ENCODE peak calls at places on chromosomes 2 and 18, in six cellular contexts. One of them, this sample, is unnamed.

GRCh38 chr18:70190529-70190928 is 15.0 kb downstream of the RTTN start:
- DNase-seq in NCI-H1092: no peak
- DNase-seq in GM20000: no peak
- DNase-seq in activated T-cell treated with anti-CD3 and anti-CD28 coated beads for 4 hours: no peak
- DNase-seq in posterior cingulate gyrus: no peak
- DNase-seq in T-helper 2 cell: no peak
- DNase-seq in this sample: no peak

GRCh38 chr2:54557601-54558187 is 101.6 kb downstream of the SPTBN1 start:
- DNase-seq in NCI-H1092: no peak
- DNase-seq in GM20000: peak
- DNase-seq in activated T-cell treated with anti-CD3 and anti-CD28 coated beads for 4 hours: peak
- DNase-seq in posterior cingulate gyrus: no peak
- DNase-seq in T-helper 2 cell: peak
- DNase-seq in this sample: peak

GRCh38 chr2:98448441-98449145 is 3.9 kb downstream of the INPP4A start:
- DNase-seq in NCI-H1092: no peak
- DNase-seq in GM20000: no peak
- DNase-seq in activated T-cell treated with anti-CD3 and anti-CD28 coated beads for 4 hours: no peak
- DNase-seq in posterior cingulate gyrus: no peak
- DNase-seq in T-helper 2 cell: no peak
- DNase-seq in this sample: no peak

GRCh38 chr2:19543271-19544019 is 185.0 kb upstream of the OSR1 start:
- DNase-seq in NCI-H1092: no peak
- DNase-seq in GM20000: no peak
- DNase-seq in activated T-cell treated with anti-CD3 and anti-CD28 coated beads for 4 hours: no peak
- DNase-seq in posterior cingulate gyrus: no peak
- DNase-seq in T-helper 2 cell: no peak
- DNase-seq in this sample: no peak

GRCh38 chr2:236308855-236309668 is 44.9 kb upstream of the ASB18 start:
- DNase-seq in NCI-H1092: no peak
- DNase-seq in GM20000: no peak
- DNase-seq in activated T-cell treated with anti-CD3 and anti-CD28 coated beads for 4 hours: no peak
- DNase-seq in posterior cingulate gyrus: no peak
- DNase-seq in T-helper 2 cell: no peak
- DNase-seq in this sample: no peak

GRCh38 chr18:50469380-50469781 is 90.5 kb upstream of the MAPK4 start:
- DNase-seq in NCI-H1092: no peak
- DNase-seq in GM20000: no peak
- DNase-seq in activated T-cell treated with anti-CD3 and anti-CD28 coated beads for 4 hours: no peak
- DNase-seq in posterior cingulate gyrus: peak
- DNase-seq in T-helper 2 cell: no peak
- DNase-seq in this sample: no peak

GRCh38 chr2:171345971-171346722 is 87.6 kb downstream of the METTL8 start:
- DNase-seq in NCI-H1092: no peak
- DNase-seq in GM20000: no peak
- DNase-seq in activated T-cell treated with anti-CD3 and anti-CD28 coated beads for 4 hours: no peak
- DNase-seq in posterior cingulate gyrus: no peak
- DNase-seq in T-helper 2 cell: no peak
- DNase-seq in this sample: no peak

GRCh38 chr2:96952976-96953610 is 33.3 kb downstream of the FAM178B start:
- DNase-seq in NCI-H1092: no peak
- DNase-seq in GM20000: no peak
- DNase-seq in activated T-cell treated with anti-CD3 and anti-CD28 coated beads for 4 hours: no peak
- DNase-seq in posterior cingulate gyrus: peak
- DNase-seq in T-helper 2 cell: no peak
- DNase-seq in this sample: no peak

GRCh38 chr2:70767699-70768584 is at the start of gene ADD2:
- DNase-seq in NCI-H1092: peak
- DNase-seq in GM20000: peak
- DNase-seq in activated T-cell treated with anti-CD3 and anti-CD28 coated beads for 4 hours: peak
- DNase-seq in posterior cingulate gyrus: peak
- DNase-seq in T-helper 2 cell: no peak
- DNase-seq in this sample: peak

GRCh38 chr2:168490015-168490874 is 34.2 kb downstream of the CERS6 start:
- DNase-seq in NCI-H1092: no peak
- DNase-seq in GM20000: peak
- DNase-seq in activated T-cell treated with anti-CD3 and anti-CD28 coated beads for 4 hours: no peak
- DNase-seq in posterior cingulate gyrus: no peak
- DNase-seq in T-helper 2 cell: peak
- DNase-seq in this sample: peak

GRCh38 chr2:134119672-134120159 is 134.2 kb upstream of the MGAT5 start:
- DNase-seq in NCI-H1092: peak
- DNase-seq in GM20000: peak
- DNase-seq in activated T-cell treated with anti-CD3 and anti-CD28 coated beads for 4 hours: peak
- DNase-seq in posterior cingulate gyrus: peak
- DNase-seq in T-helper 2 cell: peak
- DNase-seq in this sample: peak

GRCh38 chr2:138122891-138123290 is 158.6 kb downstream of the HNMT start:
- DNase-seq in NCI-H1092: no peak
- DNase-seq in GM20000: no peak
- DNase-seq in activated T-cell treated with anti-CD3 and anti-CD28 coated beads for 4 hours: no peak
- DNase-seq in posterior cingulate gyrus: no peak
- DNase-seq in T-helper 2 cell: no peak
- DNase-seq in this sample: no peak

GRCh38 chr2:29272311-29272710 is 157.1 kb downstream of the CLIP4 start:
- DNase-seq in NCI-H1092: no peak
- DNase-seq in GM20000: no peak
- DNase-seq in activated T-cell treated with anti-CD3 and anti-CD28 coated beads for 4 hours: no peak
- DNase-seq in posterior cingulate gyrus: no peak
- DNase-seq in T-helper 2 cell: no peak
- DNase-seq in this sample: no peak

GRCh38 chr18:36839835-36840234 is 10.9 kb downstream of the KIAA1328 start:
- DNase-seq in NCI-H1092: no peak
- DNase-seq in GM20000: no peak
- DNase-seq in activated T-cell treated with anti-CD3 and anti-CD28 coated beads for 4 hours: no peak
- DNase-seq in posterior cingulate gyrus: no peak
- DNase-seq in T-helper 2 cell: no peak
- DNase-seq in this sample: no peak

GRCh38 chr2:30686000-30686399 is 121.2 kb downstream of the CAPN13 start:
- DNase-seq in NCI-H1092: peak
- DNase-seq in GM20000: no peak
- DNase-seq in activated T-cell treated with anti-CD3 and anti-CD28 coated beads for 4 hours: no peak
- DNase-seq in posterior cingulate gyrus: no peak
- DNase-seq in T-helper 2 cell: no peak
- DNase-seq in this sample: peak

GRCh38 chr2:68564426-68564825 is 79.0 kb upstream of the PROKR1 start:
- DNase-seq in NCI-H1092: no peak
- DNase-seq in GM20000: no peak
- DNase-seq in activated T-cell treated with anti-CD3 and anti-CD28 coated beads for 4 hours: no peak
- DNase-seq in posterior cingulate gyrus: no peak
- DNase-seq in T-helper 2 cell: no peak
- DNase-seq in this sample: no peak

GRCh38 chr18:27605107-27605834 is 420.2 kb upstream of the CHST9 start:
- DNase-seq in NCI-H1092: peak
- DNase-seq in GM20000: peak
- DNase-seq in activated T-cell treated with anti-CD3 and anti-CD28 coated beads for 4 hours: no peak
- DNase-seq in posterior cingulate gyrus: peak
- DNase-seq in T-helper 2 cell: no peak
- DNase-seq in this sample: peak

GRCh38 chr2:18110222-18110621 is 231.8 kb downstream of the KCNS3 start:
- DNase-seq in NCI-H1092: no peak
- DNase-seq in GM20000: no peak
- DNase-seq in activated T-cell treated with anti-CD3 and anti-CD28 coated beads for 4 hours: no peak
- DNase-seq in posterior cingulate gyrus: no peak
- DNase-seq in T-helper 2 cell: no peak
- DNase-seq in this sample: no peak

GRCh38 chr2:223599646-223600009 is 2.5 kb downstream of the SCG2 start:
- DNase-seq in NCI-H1092: no peak
- DNase-seq in GM20000: no peak
- DNase-seq in activated T-cell treated with anti-CD3 and anti-CD28 coated beads for 4 hours: no peak
- DNase-seq in posterior cingulate gyrus: no peak
- DNase-seq in T-helper 2 cell: no peak
- DNase-seq in this sample: no peak

GRCh38 chr2:165952600-165953210 is 871 bp downstream of the TTC21B start:
- DNase-seq in NCI-H1092: no peak
- DNase-seq in GM20000: no peak
- DNase-seq in activated T-cell treated with anti-CD3 and anti-CD28 coated beads for 4 hours: no peak
- DNase-seq in posterior cingulate gyrus: no peak
- DNase-seq in T-helper 2 cell: no peak
- DNase-seq in this sample: peak

GRCh38 chr2:110852541-110853263 is 120.3 kb downstream of the ACOXL start:
- DNase-seq in NCI-H1092: no peak
- DNase-seq in GM20000: no peak
- DNase-seq in activated T-cell treated with anti-CD3 and anti-CD28 coated beads for 4 hours: no peak
- DNase-seq in posterior cingulate gyrus: no peak
- DNase-seq in T-helper 2 cell: no peak
- DNase-seq in this sample: no peak

GRCh38 chr2:133726906-133727305 is 158.6 kb upstream of the NCKAP5 start:
- DNase-seq in NCI-H1092: no peak
- DNase-seq in GM20000: no peak
- DNase-seq in activated T-cell treated with anti-CD3 and anti-CD28 coated beads for 4 hours: no peak
- DNase-seq in posterior cingulate gyrus: no peak
- DNase-seq in T-helper 2 cell: no peak
- DNase-seq in this sample: no peak

GRCh38 chr2:135258193-135258592 is 206.1 kb downstream of the RAB3GAP1 start:
- DNase-seq in NCI-H1092: no peak
- DNase-seq in GM20000: no peak
- DNase-seq in activated T-cell treated with anti-CD3 and anti-CD28 coated beads for 4 hours: no peak
- DNase-seq in posterior cingulate gyrus: no peak
- DNase-seq in T-helper 2 cell: no peak
- DNase-seq in this sample: peak

GRCh38 chr2:165120740-165121467 is 82.9 kb downstream of the SCN3A start:
- DNase-seq in NCI-H1092: no peak
- DNase-seq in GM20000: no peak
- DNase-seq in activated T-cell treated with anti-CD3 and anti-CD28 coated beads for 4 hours: no peak
- DNase-seq in posterior cingulate gyrus: no peak
- DNase-seq in T-helper 2 cell: no peak
- DNase-seq in this sample: no peak

GRCh38 chr2:84821806-84822205 is 59.1 kb downstream of the TRABD2A start:
- DNase-seq in NCI-H1092: no peak
- DNase-seq in GM20000: no peak
- DNase-seq in activated T-cell treated with anti-CD3 and anti-CD28 coated beads for 4 hours: no peak
- DNase-seq in posterior cingulate gyrus: no peak
- DNase-seq in T-helper 2 cell: no peak
- DNase-seq in this sample: no peak

GRCh38 chr2:180655842-180656454 is 324.5 kb upstream of the UBE2E3 start:
- DNase-seq in NCI-H1092: no peak
- DNase-seq in GM20000: no peak
- DNase-seq in activated T-cell treated with anti-CD3 and anti-CD28 coated beads for 4 hours: no peak
- DNase-seq in posterior cingulate gyrus: no peak
- DNase-seq in T-helper 2 cell: no peak
- DNase-seq in this sample: no peak

GRCh38 chr2:191959209-191959608 is 112.3 kb upstream of the CAVIN2 start:
- DNase-seq in NCI-H1092: peak
- DNase-seq in GM20000: no peak
- DNase-seq in activated T-cell treated with anti-CD3 and anti-CD28 coated beads for 4 hours: no peak
- DNase-seq in posterior cingulate gyrus: no peak
- DNase-seq in T-helper 2 cell: no peak
- DNase-seq in this sample: no peak

GRCh38 chr2:239991689-239992314 is 33.3 kb downstream of the NDUFA10 start:
- DNase-seq in NCI-H1092: no peak
- DNase-seq in GM20000: peak
- DNase-seq in activated T-cell treated with anti-CD3 and anti-CD28 coated beads for 4 hours: no peak
- DNase-seq in posterior cingulate gyrus: no peak
- DNase-seq in T-helper 2 cell: no peak
- DNase-seq in this sample: peak

GRCh38 chr2:64937341-64938230 is 51.6 kb upstream of the SLC1A4 start:
- DNase-seq in NCI-H1092: no peak
- DNase-seq in GM20000: no peak
- DNase-seq in activated T-cell treated with anti-CD3 and anti-CD28 coated beads for 4 hours: no peak
- DNase-seq in posterior cingulate gyrus: no peak
- DNase-seq in T-helper 2 cell: no peak
- DNase-seq in this sample: peak

GRCh38 chr2:136019304-136019703 is 33.9 kb upstream of the DARS1 start:
- DNase-seq in NCI-H1092: no peak
- DNase-seq in GM20000: peak
- DNase-seq in activated T-cell treated with anti-CD3 and anti-CD28 coated beads for 4 hours: no peak
- DNase-seq in posterior cingulate gyrus: no peak
- DNase-seq in T-helper 2 cell: no peak
- DNase-seq in this sample: no peak

GRCh38 chr2:52340185-52340584 is 1308.3 kb upstream of the NRXN1 start:
- DNase-seq in NCI-H1092: no peak
- DNase-seq in GM20000: no peak
- DNase-seq in activated T-cell treated with anti-CD3 and anti-CD28 coated beads for 4 hours: no peak
- DNase-seq in posterior cingulate gyrus: no peak
- DNase-seq in T-helper 2 cell: no peak
- DNase-seq in this sample: no peak

GRCh38 chr2:43070039-43070438 is 156.4 kb downstream of the ZFP36L2 start:
- DNase-seq in NCI-H1092: no peak
- DNase-seq in GM20000: no peak
- DNase-seq in activated T-cell treated with anti-CD3 and anti-CD28 coated beads for 4 hours: no peak
- DNase-seq in posterior cingulate gyrus: no peak
- DNase-seq in T-helper 2 cell: no peak
- DNase-seq in this sample: no peak

GRCh38 chr2:176960736-176961135 is 251.9 kb upstream of the HNRNPA3 start:
- DNase-seq in NCI-H1092: no peak
- DNase-seq in GM20000: no peak
- DNase-seq in activated T-cell treated with anti-CD3 and anti-CD28 coated beads for 4 hours: no peak
- DNase-seq in posterior cingulate gyrus: peak
- DNase-seq in T-helper 2 cell: no peak
- DNase-seq in this sample: no peak

GRCh38 chr2:12005886-12006681 is 259.7 kb downstream of the LPIN1 start:
- DNase-seq in NCI-H1092: no peak
- DNase-seq in GM20000: peak
- DNase-seq in activated T-cell treated with anti-CD3 and anti-CD28 coated beads for 4 hours: peak
- DNase-seq in posterior cingulate gyrus: peak
- DNase-seq in T-helper 2 cell: peak
- DNase-seq in this sample: peak

GRCh38 chr2:196759378-196759706 is 40.1 kb downstream of the GTF3C3 start:
- DNase-seq in NCI-H1092: no peak
- DNase-seq in GM20000: no peak
- DNase-seq in activated T-cell treated with anti-CD3 and anti-CD28 coated beads for 4 hours: no peak
- DNase-seq in posterior cingulate gyrus: no peak
- DNase-seq in T-helper 2 cell: no peak
- DNase-seq in this sample: no peak

GRCh38 chr2:101854877-101855276 is 136.9 kb upstream of the IL1R2 start:
- DNase-seq in NCI-H1092: no peak
- DNase-seq in GM20000: no peak
- DNase-seq in activated T-cell treated with anti-CD3 and anti-CD28 coated beads for 4 hours: no peak
- DNase-seq in posterior cingulate gyrus: no peak
- DNase-seq in T-helper 2 cell: no peak
- DNase-seq in this sample: no peak

GRCh38 chr2:236176951-236177350 is 8.8 kb upstream of the GBX2 start:
- DNase-seq in NCI-H1092: no peak
- DNase-seq in GM20000: no peak
- DNase-seq in activated T-cell treated with anti-CD3 and anti-CD28 coated beads for 4 hours: no peak
- DNase-seq in posterior cingulate gyrus: no peak
- DNase-seq in T-helper 2 cell: no peak
- DNase-seq in this sample: no peak

GRCh38 chr2:69521747-69522146 is 84.5 kb upstream of the NFU1 start:
- DNase-seq in NCI-H1092: no peak
- DNase-seq in GM20000: no peak
- DNase-seq in activated T-cell treated with anti-CD3 and anti-CD28 coated beads for 4 hours: no peak
- DNase-seq in posterior cingulate gyrus: no peak
- DNase-seq in T-helper 2 cell: no peak
- DNase-seq in this sample: no peak

GRCh38 chr2:153059338-153060052 is 341.1 kb downstream of the ARL6IP6 start:
- DNase-seq in NCI-H1092: no peak
- DNase-seq in GM20000: no peak
- DNase-seq in activated T-cell treated with anti-CD3 and anti-CD28 coated beads for 4 hours: no peak
- DNase-seq in posterior cingulate gyrus: no peak
- DNase-seq in T-helper 2 cell: no peak
- DNase-seq in this sample: no peak